ENCODE peak calls at places on chromosomes 1 and 21, in four cellular contexts. N, X, A and H are unnamed samples.

GRCh38 chr1:179709841-179710329 is 33.2 kb upstream of the FAM163A start:
- DNase-seq in N (peak), A (no peak), X (peak), H (no peak)

GRCh38 chr21:16794944-16795343 is 717.9 kb upstream of the CXADR start:
- DNase-seq in X (peak), N (no peak), A (peak), H (no peak)

GRCh38 chr21:14995695-14996490 is 68.9 kb downstream of the NRIP1 start:
- DNase-seq in X (no peak), A (peak), N (no peak), H (no peak)

GRCh38 chr21:45032977-45033705 is 41.2 kb upstream of the ADARB1 start:
- DNase-seq in X (no peak), A (no peak), N (no peak), H (no peak)

GRCh38 chr1:174875306-174875705 is 124.4 kb upstream of the CACYBP start:
- DNase-seq in A (peak), X (no peak), N (no peak), H (no peak)

GRCh38 chr1:10890391-10891073 is 94.1 kb upstream of the CASZ1 start:
- DNase-seq in X (no peak), N (no peak), A (peak), H (no peak)

GRCh38 chr1:53738205-53739108 is 507 bp downstream of the GLIS1 start:
- DNase-seq in X (no peak), N (peak), A (no peak), H (no peak)

GRCh38 chr1:42953182-42954180 is 5.2 kb downstream of the SLC2A1 start:
- DNase-seq in N (no peak), A (no peak), X (no peak), H (no peak)

GRCh38 chr1:41412748-41413147 is 51.5 kb downstream of the FOXO6 start:
- DNase-seq in N (no peak), A (no peak), X (no peak), H (no peak)

GRCh38 chr1:84701366-84701765 is 11.1 kb upstream of the SSX2IP start:
- DNase-seq in X (no peak), A (no peak), N (no peak), H (no peak)

GRCh38 chr1:6515771-6516170 is 24.3 kb upstream of the PLEKHG5 start:
- DNase-seq in N (no peak), X (no peak), A (no peak), H (no peak)

GRCh38 chr1:53047737-53048344 is 14.2 kb upstream of the PODN start:
- DNase-seq in A (peak), X (peak), N (no peak), H (no peak)

DNA sequence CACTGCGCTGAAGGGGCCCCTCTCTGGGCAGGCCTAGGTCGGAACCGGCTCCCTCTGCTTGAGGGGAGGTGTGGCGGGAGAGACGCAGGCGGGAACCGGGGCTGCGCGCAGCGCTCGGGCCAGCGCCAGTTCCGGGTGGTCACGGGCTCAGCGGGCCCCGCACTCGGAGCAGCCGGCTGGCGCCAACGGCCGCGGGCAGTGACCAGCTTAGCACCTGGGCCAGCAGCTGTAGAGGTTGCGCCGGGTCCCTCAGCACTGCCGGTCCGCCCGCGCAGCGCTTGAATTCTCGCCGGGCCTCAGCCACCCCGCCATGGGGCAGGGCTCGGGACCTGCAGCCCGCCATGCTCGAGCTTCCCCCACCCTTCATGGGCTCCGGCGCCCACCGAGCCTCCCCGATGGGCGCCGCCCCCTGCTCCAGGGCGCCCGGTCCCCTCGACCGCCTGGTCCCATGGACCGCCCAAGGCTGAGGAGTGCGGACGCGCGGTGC is 254.6 kb downstream of the COL11A1 start:
- DNase-seq in N (no peak), X (no peak), A (no peak), H (no peak)
- TF ChIP-seq CTCF in N (no peak), X (no peak), A (no peak), H (no peak)

GRCh38 chr1:156948708-156949107 is 28.3 kb downstream of the LRRC71 start:
- DNase-seq in X (no peak), N (no peak), A (no peak), H (no peak)
- TF ChIP-seq CTCF in X (peak), N (no peak), A (peak), H (no peak)

GRCh38 chr1:154186177-154186576 is 5.7 kb downstream of the TPM3 start:
- DNase-seq in N (peak), X (no peak), A (peak), H (peak)
- TF ChIP-seq CTCF in N (peak), X (peak), A (peak), H (peak)

DNA sequence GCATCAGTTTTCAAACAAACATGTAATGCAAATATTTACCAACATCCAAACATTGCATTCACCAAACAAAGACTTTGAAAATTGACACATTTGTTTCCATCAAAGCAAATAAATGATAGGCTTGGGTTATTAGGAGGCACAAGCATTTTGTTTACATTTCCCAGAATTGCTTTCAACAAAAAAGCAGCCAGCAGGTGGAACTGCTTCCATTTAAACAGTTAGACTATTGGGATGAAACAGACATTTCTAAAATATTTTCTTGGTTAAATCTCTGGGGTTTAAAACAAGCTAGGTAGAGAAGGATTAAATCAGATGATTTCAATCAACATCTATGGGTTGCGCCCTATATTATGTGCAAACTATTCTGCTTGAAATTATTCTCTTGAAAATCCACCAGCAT is 1.4 kb upstream of the LEMD1 start:
- DNase-seq in N (no peak), X (no peak), A (peak), H (no peak)
- TF ChIP-seq CTCF in N (no peak), X (no peak), A (peak), H (no peak)

GRCh38 chr1:25744140-25744581 is 55.8 kb upstream of the SELENON start:
- DNase-seq in A (peak), N (no peak), X (peak), H (no peak)
- TF ChIP-seq CTCF in A (peak), N (no peak), X (peak), H (no peak)

GRCh38 chr1:82604524-82604923 is 803.8 kb downstream of the ADGRL2 start:
- DNase-seq in A (peak), X (no peak), N (no peak), H (no peak)
- TF ChIP-seq CTCF in A (peak), X (no peak), N (no peak), H (no peak)

DNA sequence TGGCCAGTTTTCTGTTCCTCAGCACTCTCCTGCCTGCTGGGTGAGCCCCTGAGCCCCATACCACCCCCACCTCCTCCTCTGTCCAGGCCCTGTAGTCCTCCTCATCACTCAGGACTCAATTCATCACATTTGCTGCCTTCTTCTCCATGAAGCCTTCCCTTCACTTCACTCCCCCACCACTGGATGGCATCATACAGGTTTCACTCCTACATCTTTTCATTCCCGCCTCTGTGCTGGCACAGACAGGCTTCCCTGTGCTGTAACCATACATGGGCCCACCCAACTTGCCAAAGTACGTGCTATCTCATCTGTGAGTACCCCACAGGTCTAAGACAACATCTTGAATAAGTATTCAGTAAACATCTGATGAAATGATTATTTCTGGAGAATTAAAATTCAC is 56.9 kb downstream of the SLC45A1 start:
- DNase-seq in X (no peak), N (no peak), A (peak), H (no peak)
- TF ChIP-seq CTCF in X (peak), N (no peak), A (peak), H (no peak)

DNA sequence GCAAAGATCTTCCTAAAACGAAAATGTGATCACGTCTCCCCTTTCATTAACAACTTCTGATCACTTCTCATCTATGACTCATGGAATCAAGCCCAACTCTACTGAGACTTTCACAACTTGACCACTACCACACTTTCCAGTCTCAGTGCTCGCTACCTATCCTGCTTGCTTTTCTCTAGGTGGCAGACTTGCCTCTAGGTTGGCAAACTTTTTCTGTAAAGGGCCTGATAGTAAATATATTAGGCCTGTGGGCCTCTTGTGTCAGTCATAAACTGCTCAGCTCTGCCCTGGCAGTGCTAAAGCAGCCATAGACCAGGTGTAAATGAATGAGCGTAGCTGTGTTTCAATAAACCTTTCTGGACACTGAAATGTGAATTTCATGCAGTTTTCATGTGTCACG is 21.5 kb upstream of the HMGB4 start:
- DNase-seq in N (no peak), X (no peak), A (no peak), H (no peak)
- TF ChIP-seq CTCF in N (no peak), X (no peak), A (no peak), H (no peak)